ENCODE peak calls at places on chromosomes 6 and 20, in nine cellular contexts. K is activated CD4-positive, alpha-beta T cell treated with anti-CD3 and anti-CD28 coated beads for 48 hours; Z is C1 segment of cervical spinal cord; D is HCT116; O is left kidney; G is NCI-H774; R is WTC11; J is CD14-positive monocyte; I is RCC 7860. M is an unnamed sample.

GRCh38 chr6:132491303-132491702 is 21.6 kb downstream of the STX7 start:
- DNase-seq in K (peak; percentile 41), Z (no peak), D (no peak), O (no peak), G (no peak), R (no peak), J (peak; percentile 44), I (no peak), M (no peak)

GRCh38 chr6:112882381-112882780 is 535.3 kb downstream of the RFPL4B start:
- DNase-seq in K (no peak), Z (no peak), D (no peak), O (no peak), G (no peak), R (no peak), J (no peak), I (no peak), M (no peak)

GRCh38 chr20:41308290-41308691 is 9.2 kb downstream of the ZHX3 start:
- DNase-seq in K (no peak), Z (no peak), D (no peak), O (peak; percentile 53), G (no peak), R (no peak), J (no peak), I (peak; percentile 91), M (no peak)

GRCh38 chr6:16684896-16685554 is 76.2 kb downstream of the ATXN1 start:
- DNase-seq in K (peak; percentile 93), Z (no peak), D (peak; percentile 24), O (no peak), G (no peak), R (no peak), J (peak; percentile 70), I (peak; percentile 78), M (no peak)

GRCh38 chr6:108947114-108947854 is 99.1 kb downstream of the ARMC2 start:
- DNase-seq in K (no peak), Z (no peak), D (no peak), O (peak; percentile 78), G (peak; percentile 68), R (no peak), J (no peak), I (peak; percentile 63), M (no peak)

GRCh38 chr6:112337209-112337638 is 9.9 kb upstream of the RFPL4B start:
- DNase-seq in K (no peak), Z (peak; percentile 16), D (peak; percentile 43), O (peak; percentile 93), G (peak; percentile 83), R (peak; percentile 61), J (no peak), I (peak; percentile 50), M (peak; percentile 51)

GRCh38 chr20:10427060-10427692 is 6.8 kb downstream of the MKKS start:
- DNase-seq in K (peak; percentile 54), Z (peak; percentile 5), D (no peak), O (peak; percentile 82), G (peak; percentile 44), R (peak; percentile 34), J (no peak), I (no peak), M (no peak)

GRCh38 chr6:157293780-157294179 is 29.5 kb downstream of the TMEM242 start:
- DNase-seq in K (no peak), Z (no peak), D (no peak), O (no peak), G (no peak), R (no peak), J (no peak), I (no peak), M (no peak)

GRCh38 chr20:59003836-59004492 is 3.1 kb downstream of the CTSZ start:
- DNase-seq in K (no peak), Z (no peak), D (no peak), O (peak; percentile 35), G (no peak), R (no peak), J (no peak), I (no peak), M (no peak)

GRCh38 chr6:23244300-23244699 is 674.9 kb downstream of the HDGFL1 start:
- DNase-seq in K (no peak), Z (no peak), D (no peak), O (peak; percentile 6), G (no peak), R (no peak), J (no peak), I (no peak), M (no peak)

GRCh38 chr6:84618046-84618752 is 146.2 kb downstream of the TBX18 start:
- DNase-seq in K (no peak), Z (no peak), D (no peak), O (no peak), G (no peak), R (no peak), J (no peak), I (peak; percentile 28), M (no peak)

GRCh38 chr20:18712116-18712515 is 101.5 kb upstream of the SCP2D1 start:
- DNase-seq in K (no peak), Z (no peak), D (no peak), O (no peak), G (no peak), R (no peak), J (no peak), I (no peak), M (no peak)

GRCh38 chr6:17859846-17860245 is 127.6 kb downstream of the KIF13A start:
- DNase-seq in K (no peak), Z (no peak), D (no peak), O (no peak), G (no peak), R (no peak), J (no peak), I (no peak), M (no peak)

GRCh38 chr6:158488065-158488464 is 71.8 kb upstream of the TMEM181 start:
- DNase-seq in K (peak; percentile 33), Z (no peak), D (peak; percentile 63), O (no peak), G (no peak), R (no peak), J (no peak), I (peak; percentile 92), M (no peak)

GRCh38 chr20:48919882-48920526 is 1.5 kb upstream of the ARFGEF2 start:
- DNase-seq in K (no peak), Z (no peak), D (no peak), O (peak; percentile 29), G (no peak), R (no peak), J (peak; percentile 86), I (no peak), M (no peak)

GRCh38 chr6:105769987-105770386 is 316.1 kb upstream of the PRDM1 start:
- DNase-seq in K (no peak), Z (no peak), D (peak; percentile 86), O (no peak), G (no peak), R (no peak), J (no peak), I (peak; percentile 85), M (no peak)

GRCh38 chr20:62936996-62937352 is 973 bp upstream of the GID8 start:
- DNase-seq in K (no peak), Z (peak; percentile 37), D (no peak), O (no peak), G (no peak), R (no peak), J (no peak), I (peak; percentile 48), M (no peak)

GRCh38 chr6:119517428-119517827 is 167.9 kb upstream of the MAN1A1 start:
- DNase-seq in K (no peak), Z (no peak), D (no peak), O (no peak), G (no peak), R (no peak), J (no peak), I (no peak), M (no peak)

GRCh38 chr20:41256516-41256915 is 61.0 kb downstream of the ZHX3 start:
- DNase-seq in K (no peak), Z (no peak), D (no peak), O (no peak), G (no peak), R (no peak), J (no peak), I (no peak), M (no peak)

GRCh38 chr6:145012039-145012662 is 723.2 kb downstream of the EPM2A start:
- DNase-seq in K (no peak), Z (no peak), D (no peak), O (no peak), G (no peak), R (no peak), J (no peak), I (no peak), M (no peak)

GRCh38 chr6:14382381-14383236 is 265.0 kb downstream of the CD83 start:
- DNase-seq in K (no peak), Z (no peak), D (no peak), O (no peak), G (no peak), R (no peak), J (no peak), I (no peak), M (no peak)

GRCh38 chr6:132333639-132334516 is 67.4 kb downstream of the MOXD1 start:
- DNase-seq in K (no peak), Z (no peak), D (peak; percentile 68), O (peak; percentile 66), G (no peak), R (no peak), J (no peak), I (peak; percentile 93), M (no peak)

GRCh38 chr6:149459761-149460160 is 25.1 kb downstream of the ZC3H12D start:
- DNase-seq in K (no peak), Z (no peak), D (no peak), O (no peak), G (no peak), R (no peak), J (peak; percentile 5), I (no peak), M (no peak)

GRCh38 chr6:170345662-170346061 is 39.1 kb downstream of the FAM120B start:
- DNase-seq in K (no peak), Z (no peak), D (no peak), O (no peak), G (no peak), R (no peak), J (no peak), I (no peak), M (no peak)

GRCh38 chr6:39657355-39657754 is 67.9 kb downstream of the KIF6 start:
- DNase-seq in K (no peak), Z (no peak), D (no peak), O (no peak), G (no peak), R (no peak), J (no peak), I (no peak), M (no peak)

GRCh38 chr20:20593447-20594170 is 118.8 kb downstream of the RALGAPA2 start:
- DNase-seq in K (peak; percentile 41), Z (no peak), D (peak; percentile 18), O (peak; percentile 79), G (peak; percentile 57), R (peak; percentile 63), J (no peak), I (no peak), M (no peak)

GRCh38 chr6:109306733-109307132 is 75.5 kb downstream of the CD164 start:
- DNase-seq in K (no peak), Z (no peak), D (no peak), O (no peak), G (no peak), R (no peak), J (no peak), I (peak; percentile 17), M (no peak)

GRCh38 chr6:69816569-69816968 is 19.8 kb upstream of the LMBRD1 start:
- DNase-seq in K (no peak), Z (no peak), D (no peak), O (no peak), G (no peak), R (no peak), J (no peak), I (no peak), M (no peak)

GRCh38 chr6:149750136-149750609 is 632 bp downstream of the PCMT1 start:
- DNase-seq in K (peak; percentile 80), Z (no peak), D (peak; percentile 31), O (peak; percentile 89), G (peak; percentile 55), R (peak; percentile 77), J (peak; percentile 54), I (peak; percentile 56), M (peak; percentile 86)

GRCh38 chr20:41575412-41575811 is 42.8 kb downstream of the CHD6 start:
- DNase-seq in K (no peak), Z (no peak), D (no peak), O (no peak), G (no peak), R (no peak), J (no peak), I (no peak), M (no peak)

GRCh38 chr20:11315506-11315905 is 602.2 kb upstream of the BTBD3 start:
- DNase-seq in K (no peak), Z (no peak), D (no peak), O (no peak), G (no peak), R (no peak), J (no peak), I (no peak), M (no peak)